ENCODE peak calls at places on chromosomes 16 and 17, in five cellular contexts. H, S, Z, J and I are unnamed samples. For H3K79me2 and H3K36me3, the result is how much of the 10 kb centered on the place peaks cover.

GRCh38 chr17:63973930-63974593 is 1.3 kb upstream of the SCN4A start:
- DNase-seq in H (no peak), S (no peak), Z (peak), J (no peak), I (no peak)

GRCh38 chr17:21194688-21195087 is 19.3 kb downstream of the TMEM11 start:
- DNase-seq in H (no peak), S (no peak), Z (no peak), J (peak), I (no peak)

GRCh38 chr16:78311831-78312230 is 212.4 kb downstream of the WWOX start:
- DNase-seq in H (no peak), S (no peak), Z (no peak), J (no peak), I (no peak)

GRCh38 chr17:6374761-6375312 is 60.1 kb downstream of the AIPL1 start:
- DNase-seq in H (no peak), S (no peak), Z (peak), J (no peak), I (no peak)

GRCh38 chr17:72569193-72569946 is 448.6 kb downstream of the SOX9 start:
- DNase-seq in H (no peak), S (peak), Z (no peak), J (peak), I (no peak)

GRCh38 chr17:20961551-20961950 is 81.3 kb downstream of the USP22 start:
- DNase-seq in H (no peak), S (no peak), Z (peak), J (no peak), I (no peak)

GRCh38 chr17:43587647-43588046 is 41.5 kb upstream of the ETV4 start:
- DNase-seq in H (no peak), S (no peak), Z (no peak), J (no peak), I (no peak)

GRCh38 chr16:85259831-85260165 is 147.5 kb upstream of the CIBAR2 start:
- DNase-seq in H (no peak), S (no peak), Z (no peak), J (peak), I (peak)

GRCh38 chr17:40884708-40885512 is at the start of gene KRT20:
- DNase-seq in H (no peak), S (no peak), Z (no peak), J (no peak), I (peak)
- TF ChIP-seq CTCF in H (no peak), S (no peak), Z (peak), J (peak), I (peak)

DNA sequence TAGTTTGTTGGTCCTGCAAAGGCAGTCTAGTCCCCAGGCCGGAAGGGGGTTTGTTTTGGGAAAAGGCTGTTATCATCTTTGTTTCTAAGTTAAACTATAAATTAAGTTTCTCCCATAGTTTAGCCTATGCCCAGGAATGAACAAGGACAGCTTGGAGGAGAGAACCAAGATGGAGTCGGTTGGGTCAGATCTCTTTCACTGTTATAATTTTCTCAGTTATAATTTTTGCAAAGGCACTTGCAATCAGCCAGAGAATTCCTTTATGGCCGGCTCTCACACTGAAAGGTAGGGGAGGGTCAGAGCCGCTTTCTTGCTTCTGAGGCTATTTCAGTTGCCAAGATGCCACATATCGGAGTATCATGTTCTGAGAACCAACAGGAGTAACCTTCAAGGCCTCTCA is 59.2 kb upstream of the ATF7IP2 start:
- DNase-seq in H (no peak), S (no peak), Z (no peak), J (no peak), I (no peak)
- H3K79me2 ChIP-seq in H (under half), S (under half), Z (under half), J (under half), I (under half)

GRCh38 chr17:45310380-45311324 is 6.2 kb downstream of the MAP3K14 start:
- DNase-seq in H (no peak), S (no peak), Z (peak), J (no peak), I (no peak)

GRCh38 chr17:45307290-45308015 is 9.4 kb downstream of the MAP3K14 start:
- DNase-seq in H (no peak), S (no peak), Z (peak), J (no peak), I (peak)

GRCh38 chr17:45309400-45309799 is 7.4 kb downstream of the MAP3K14 start:
- DNase-seq in H (no peak), S (no peak), Z (no peak), J (no peak), I (no peak)

GRCh38 chr17:45308016-45308365 is 8.8 kb downstream of the MAP3K14 start:
- DNase-seq in H (no peak), S (no peak), Z (no peak), J (no peak), I (no peak)

GRCh38 chr17:45308840-45309239 is 8.0 kb downstream of the MAP3K14 start:
- DNase-seq in H (no peak), S (no peak), Z (no peak), J (no peak), I (no peak)
- H3K36me3 ChIP-seq in H (under half), S (under half), Z (under half), J (under half), I (half or more)

GRCh38 chr16:7086842-7087616 is 245.6 kb upstream of the RBFOX1 start:
- DNase-seq in H (peak), S (peak), Z (no peak), J (peak), I (no peak)
- TF ChIP-seq CTCF in H (peak), S (peak), Z (no peak), J (no peak), I (no peak)

GRCh38 chr17:35597604-35598003 is 10.5 kb downstream of the AP2B1 start:
- DNase-seq in H (no peak), S (no peak), Z (no peak), J (no peak), I (no peak)
- H3K79me2 ChIP-seq in H (under half), S (under half), Z (under half), J (half or more), I (under half)

DNA sequence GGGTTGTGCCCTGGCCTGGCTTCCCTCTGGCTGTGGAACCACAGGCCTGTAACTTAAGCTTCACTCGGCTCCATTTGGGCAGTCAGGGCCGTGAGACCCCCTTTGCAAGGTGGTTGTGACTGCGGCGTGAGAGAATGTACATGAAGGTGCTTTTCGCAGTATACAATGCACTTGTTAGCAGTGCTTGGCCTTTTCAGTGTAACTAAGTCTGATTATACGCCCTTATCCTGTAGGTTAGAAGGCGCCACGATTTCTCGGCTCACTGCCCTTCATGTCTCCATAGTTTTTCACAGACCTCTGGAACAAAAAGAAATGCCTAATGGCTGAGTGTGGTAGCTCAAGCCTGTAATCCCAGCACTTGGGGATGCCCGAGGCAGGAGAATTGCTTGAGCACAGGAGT is 13.3 kb downstream of the SAP30BP start:
- DNase-seq in H (no peak), S (no peak), Z (no peak), J (no peak), I (no peak)
- H3K36me3 ChIP-seq in H (under half), S (under half), Z (under half), J (under half), I (half or more)

GRCh38 chr16:89873109-89873821 is at the start of gene TCF25:
- DNase-seq in H (peak), S (peak), Z (peak), J (peak), I (peak)
- TF ChIP-seq CTCF in H (no peak), S (peak), Z (no peak), J (no peak), I (no peak)